ENCODE peak calls at places on chromosome 19, in six cellular contexts. X is activated CD8-positive, alpha-beta T cell treated with anti-CD3 and anti-CD28 coated beads, Interleukin-2, amount 10 ng/mL, durations not matched to agents 7 days and 5 days; L is stimulated activated naive CD8-positive, alpha-beta T cell treated with anti-CD3 and anti-CD28 coated beads, Interleukin-15, amount 100 ng/mL, for 72 hours; J is adipocyte; Y is EL; E is body of pancreas. U is an unnamed sample.

GRCh38 chr19:50257141-50257540 is 53.7 kb downstream of the MYH14 start:
- DNase-seq in X (no peak), L (no peak), J (no peak), Y (no peak), E (no peak), U (no peak)

GRCh38 chr19:10800488-10800887 is 35.5 kb downstream of the TMED1 start:
- DNase-seq in X (no peak), L (no peak), J (no peak), Y (no peak), E (no peak), U (no peak)

GRCh38 chr19:53906211-53907192 is 2.6 kb upstream of the CACNG7 start:
- DNase-seq in X (peak), L (peak), J (peak), Y (peak), E (peak), U (peak)

GRCh38 chr19:49149652-49150105 is 5.5 kb downstream of the HRC start:
- DNase-seq in X (no peak), L (no peak), J (peak), Y (peak), E (peak), U (peak)

GRCh38 chr19:13881231-13881691 is 4.3 kb downstream of the NANOS3 start:
- DNase-seq in X (peak), L (no peak), J (no peak), Y (peak), E (no peak), U (no peak)

GRCh38 chr19:51025401-51025800 is 1.0 kb downstream of the KLK11 start:
- DNase-seq in X (no peak), L (no peak), J (no peak), Y (no peak), E (no peak), U (no peak)

GRCh38 chr19:46159893-46160775 is 12.1 kb downstream of the IGFL2 start:
- DNase-seq in X (no peak), L (no peak), J (no peak), Y (no peak), E (no peak), U (no peak)

GRCh38 chr19:48741222-48741999 is 1.0 kb upstream of the RASIP1 start:
- DNase-seq in X (peak), L (peak), J (peak), Y (peak), E (peak), U (peak)

GRCh38 chr19:31515931-31516330 is 166.7 kb upstream of the TSHZ3 start:
- DNase-seq in X (no peak), L (no peak), J (peak), Y (no peak), E (no peak), U (no peak)

GRCh38 chr19:40348961-40349507 is 539 bp downstream of the PLD3 start:
- DNase-seq in X (peak), L (no peak), J (peak), Y (peak), E (peak), U (no peak)

GRCh38 chr19:2135474-2136402 is 15.6 kb downstream of the AP3D1 start:
- DNase-seq in X (no peak), L (no peak), J (no peak), Y (no peak), E (no peak), U (no peak)

GRCh38 chr19:17026706-17027427 is at the start of gene CPAMD8:
- DNase-seq in X (no peak), L (no peak), J (no peak), Y (no peak), E (no peak), U (no peak)

GRCh38 chr19:9857920-9858746 is 23.0 kb downstream of the PIN1 start:
- DNase-seq in X (peak), L (no peak), J (no peak), Y (no peak), E (no peak), U (no peak)

GRCh38 chr19:2254052-2254872 is 2.0 kb downstream of the JSRP1 start:
- DNase-seq in X (no peak), L (no peak), J (peak), Y (no peak), E (no peak), U (no peak)

GRCh38 chr19:9806781-9807180 is 12.1 kb downstream of the FBXL12 start:
- DNase-seq in X (no peak), L (no peak), J (no peak), Y (no peak), E (no peak), U (no peak)

GRCh38 chr19:47437500-47437899 is 18.2 kb upstream of the MEIS3 start:
- DNase-seq in X (no peak), L (no peak), J (peak), Y (no peak), E (no peak), U (no peak)

GRCh38 chr19:43522929-43523328 is 4.1 kb downstream of the ETHE1 start:
- DNase-seq in X (no peak), L (no peak), J (no peak), Y (no peak), E (no peak), U (no peak)

GRCh38 chr19:46924874-46925547 is 64.2 kb downstream of the ARHGAP35 start:
- DNase-seq in X (peak), L (no peak), J (no peak), Y (no peak), E (no peak), U (peak)

GRCh38 chr19:33125929-33126388 is 6.0 kb upstream of the WDR88 start:
- DNase-seq in X (peak), L (peak), J (peak), Y (peak), E (peak), U (no peak)

GRCh38 chr19:14368011-14368513 is 13.2 kb upstream of the ADGRE5 start:
- DNase-seq in X (peak), L (peak), J (no peak), Y (no peak), E (no peak), U (no peak)

GRCh38 chr19:16018106-16018755 is 58.1 kb upstream of the TPM4 start:
- DNase-seq in X (no peak), L (no peak), J (no peak), Y (no peak), E (no peak), U (no peak)

GRCh38 chr19:8332976-8333770 is 9.9 kb downstream of the KANK3 start:
- DNase-seq in X (no peak), L (no peak), J (no peak), Y (no peak), E (no peak), U (peak)

GRCh38 chr19:47363758-47364529 is 14.8 kb downstream of the DHX34 start:
- DNase-seq in X (no peak), L (no peak), J (peak), Y (peak), E (no peak), U (no peak)

GRCh38 chr19:1445185-1445931 is 4.6 kb upstream of the APC2 start:
- DNase-seq in X (peak), L (peak), J (peak), Y (peak), E (peak), U (peak)

GRCh38 chr19:42601811-42602443 is 7.2 kb upstream of the CEACAM8 start:
- DNase-seq in X (peak), L (no peak), J (peak), Y (peak), E (no peak), U (no peak)